ENCODE peak calls at places on chromosomes 5 and 9, in six cellular contexts. One of them, this sample, is unnamed.

GRCh38 chr5:88885043-88885442 is 2.1 kb upstream of the MEF2C start:
- DNase-seq in aorta: no peak
- DNase-seq in colonic mucosa: no peak
- DNase-seq in CD8-positive, alpha-beta memory T cell: no peak
- DNase-seq in heart left ventricle: no peak
- DNase-seq in IMR-90: no peak
- DNase-seq in this sample: no peak

GRCh38 chr5:76755779-76756637 is 40.1 kb downstream of the F2R start:
- DNase-seq in aorta: no peak
- DNase-seq in heart left ventricle: no peak
- DNase-seq in CD8-positive, alpha-beta memory T cell: no peak
- DNase-seq in IMR-90: no peak
- DNase-seq in colonic mucosa: no peak
- DNase-seq in this sample: no peak

GRCh38 chr9:16626577-16627130 is 243.8 kb downstream of the BNC2 start:
- DNase-seq in colonic mucosa: no peak
- DNase-seq in heart left ventricle: peak
- DNase-seq in IMR-90: peak
- DNase-seq in CD8-positive, alpha-beta memory T cell: no peak
- DNase-seq in aorta: no peak
- DNase-seq in this sample: peak

GRCh38 chr5:124746916-124747769 is 704 bp upstream of the ZNF608 start:
- DNase-seq in aorta: peak
- DNase-seq in colonic mucosa: peak
- DNase-seq in heart left ventricle: peak
- DNase-seq in IMR-90: peak
- DNase-seq in CD8-positive, alpha-beta memory T cell: no peak
- DNase-seq in this sample: peak

GRCh38 chr5:133325834-133326233 is 274.0 kb downstream of the HSPA4 start:
- DNase-seq in heart left ventricle: no peak
- DNase-seq in colonic mucosa: no peak
- DNase-seq in CD8-positive, alpha-beta memory T cell: no peak
- DNase-seq in aorta: peak
- DNase-seq in IMR-90: no peak
- DNase-seq in this sample: no peak

GRCh38 chr5:145778144-145778900 is 56.8 kb downstream of the PRELID2 start:
- DNase-seq in colonic mucosa: no peak
- DNase-seq in heart left ventricle: no peak
- DNase-seq in aorta: no peak
- DNase-seq in IMR-90: no peak
- DNase-seq in CD8-positive, alpha-beta memory T cell: no peak
- DNase-seq in this sample: no peak

GRCh38 chr5:94746731-94747124 is 128.3 kb downstream of the SLF1 start:
- DNase-seq in IMR-90: no peak
- DNase-seq in CD8-positive, alpha-beta memory T cell: no peak
- DNase-seq in heart left ventricle: no peak
- DNase-seq in aorta: no peak
- DNase-seq in colonic mucosa: no peak
- DNase-seq in this sample: no peak

GRCh38 chr9:137463194-137463930 is 4.2 kb upstream of the NSMF start:
- DNase-seq in CD8-positive, alpha-beta memory T cell: no peak
- DNase-seq in heart left ventricle: no peak
- DNase-seq in aorta: peak
- DNase-seq in IMR-90: no peak
- DNase-seq in colonic mucosa: no peak
- DNase-seq in this sample: no peak

GRCh38 chr9:110364451-110364850 is 26.8 kb upstream of the TXNDC8 start:
- DNase-seq in colonic mucosa: no peak
- DNase-seq in IMR-90: no peak
- DNase-seq in aorta: no peak
- DNase-seq in CD8-positive, alpha-beta memory T cell: no peak
- DNase-seq in heart left ventricle: no peak
- DNase-seq in this sample: no peak

GRCh38 chr5:12636209-12636608 is 732.0 kb upstream of the CTNND2 start:
- DNase-seq in CD8-positive, alpha-beta memory T cell: no peak
- DNase-seq in heart left ventricle: no peak
- DNase-seq in IMR-90: no peak
- DNase-seq in colonic mucosa: no peak
- DNase-seq in aorta: no peak
- DNase-seq in this sample: no peak

GRCh38 chr5:168528521-168529360 is at the start of gene FBLL1:
- DNase-seq in colonic mucosa: no peak
- DNase-seq in IMR-90: peak
- DNase-seq in CD8-positive, alpha-beta memory T cell: no peak
- DNase-seq in heart left ventricle: no peak
- DNase-seq in aorta: no peak
- DNase-seq in this sample: peak

GRCh38 chr5:127960126-127960744 is 123.3 kb upstream of the SLC12A2 start:
- DNase-seq in heart left ventricle: no peak
- DNase-seq in colonic mucosa: no peak
- DNase-seq in CD8-positive, alpha-beta memory T cell: no peak
- DNase-seq in aorta: no peak
- DNase-seq in IMR-90: peak
- DNase-seq in this sample: no peak

GRCh38 chr5:159451197-159452052 is 121.1 kb upstream of the IL12B start:
- DNase-seq in CD8-positive, alpha-beta memory T cell: no peak
- DNase-seq in colonic mucosa: no peak
- DNase-seq in heart left ventricle: peak
- DNase-seq in aorta: no peak
- DNase-seq in IMR-90: peak
- DNase-seq in this sample: peak

GRCh38 chr5:181056431-181056830 is 16.4 kb downstream of the BTNL9 start:
- DNase-seq in aorta: no peak
- DNase-seq in IMR-90: no peak
- DNase-seq in CD8-positive, alpha-beta memory T cell: no peak
- DNase-seq in colonic mucosa: no peak
- DNase-seq in heart left ventricle: no peak
- DNase-seq in this sample: no peak

GRCh38 chr5:8341416-8341815 is 472.5 kb downstream of the MTRR start:
- DNase-seq in IMR-90: no peak
- DNase-seq in aorta: no peak
- DNase-seq in CD8-positive, alpha-beta memory T cell: no peak
- DNase-seq in colonic mucosa: no peak
- DNase-seq in heart left ventricle: no peak
- DNase-seq in this sample: no peak

GRCh38 chr5:8340261-8340660 is 471.3 kb downstream of the MTRR start:
- DNase-seq in aorta: no peak
- DNase-seq in heart left ventricle: no peak
- DNase-seq in IMR-90: no peak
- DNase-seq in colonic mucosa: no peak
- DNase-seq in CD8-positive, alpha-beta memory T cell: no peak
- DNase-seq in this sample: no peak

DNA sequence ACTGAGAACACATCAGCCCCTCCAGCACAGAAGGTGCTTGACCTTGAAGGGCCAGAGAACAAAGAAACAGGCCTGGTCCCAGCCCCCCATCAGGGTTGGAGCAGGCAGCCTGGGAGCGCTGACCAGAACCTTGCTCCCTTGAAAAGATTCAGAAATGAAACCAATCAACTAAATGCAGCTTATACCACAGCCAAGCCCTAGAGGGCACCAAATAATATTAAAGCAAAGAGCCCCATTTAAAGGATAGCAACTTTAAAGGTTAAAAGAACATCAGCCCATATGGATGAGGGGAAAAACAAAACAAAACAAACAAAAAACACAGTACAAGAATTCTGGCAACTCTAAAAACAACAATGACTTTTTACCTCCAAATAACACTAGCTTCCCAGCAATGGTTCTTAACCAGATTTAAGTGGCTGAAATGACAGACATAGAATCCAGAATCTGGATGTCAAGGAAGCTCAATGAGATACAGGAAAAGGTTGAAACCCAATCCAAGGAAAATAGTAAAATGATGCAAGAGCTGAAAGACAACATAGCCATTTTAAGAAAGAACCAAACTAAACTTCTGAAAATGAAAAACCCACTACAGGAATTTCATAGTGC is 471.9 kb downstream of the MTRR start:
- DNase-seq in aorta: no peak
- DNase-seq in colonic mucosa: no peak
- DNase-seq in IMR-90: peak
- DNase-seq in CD8-positive, alpha-beta memory T cell: no peak
- DNase-seq in heart left ventricle: no peak
- DNase-seq in this sample: peak
- H3K4me3 ChIP-seq in aorta: no peak
- H3K4me3 ChIP-seq in colonic mucosa: no peak
- H3K4me3 ChIP-seq in IMR-90: no peak
- H3K4me3 ChIP-seq in CD8-positive, alpha-beta memory T cell: no peak
- H3K4me3 ChIP-seq in heart left ventricle: no peak
- H3K4me3 ChIP-seq in this sample: no peak

DNA sequence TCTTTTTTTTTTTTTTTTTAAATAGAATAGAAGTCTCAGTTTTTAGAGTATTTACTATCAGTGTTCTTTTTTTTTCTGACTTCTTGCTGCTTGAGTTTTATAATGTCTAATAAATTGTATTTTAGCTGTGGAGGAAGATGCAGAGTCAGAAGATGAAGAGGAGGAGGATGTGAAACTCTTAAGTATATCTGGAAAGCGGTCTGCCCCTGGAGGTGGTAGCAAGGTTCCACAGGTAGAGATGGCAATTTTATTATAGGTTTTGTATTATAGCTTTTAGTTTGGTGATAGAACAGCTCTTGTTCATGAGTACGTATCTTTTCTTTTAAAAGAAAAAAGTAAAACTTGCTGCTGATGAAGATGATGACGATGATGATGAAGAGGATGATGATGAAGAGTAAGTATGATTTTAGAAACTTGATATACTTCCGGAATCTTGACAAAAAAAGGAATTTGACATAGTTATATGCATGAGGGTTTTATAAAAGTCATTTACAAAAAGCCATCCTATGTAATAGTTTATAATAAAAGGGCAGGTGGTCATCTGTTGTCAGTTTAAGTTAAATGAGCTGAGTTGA is 5.0 kb downstream of the NPM1 start:
- DNase-seq in CD8-positive, alpha-beta memory T cell: no peak
- DNase-seq in aorta: no peak
- DNase-seq in heart left ventricle: no peak
- DNase-seq in colonic mucosa: no peak
- DNase-seq in IMR-90: no peak
- DNase-seq in this sample: no peak
- H3K4me3 ChIP-seq in CD8-positive, alpha-beta memory T cell: no peak
- H3K4me3 ChIP-seq in aorta: no peak
- H3K4me3 ChIP-seq in heart left ventricle: no peak
- H3K4me3 ChIP-seq in colonic mucosa: no peak
- H3K4me3 ChIP-seq in IMR-90: no peak
- H3K4me3 ChIP-seq in this sample: no peak

GRCh38 chr9:91803143-91803940 is 146.7 kb downstream of the ROR2 start:
- DNase-seq in colonic mucosa: no peak
- DNase-seq in aorta: peak
- DNase-seq in heart left ventricle: no peak
- DNase-seq in IMR-90: peak
- DNase-seq in CD8-positive, alpha-beta memory T cell: no peak
- DNase-seq in this sample: no peak
- H3K4me3 ChIP-seq in colonic mucosa: no peak
- H3K4me3 ChIP-seq in aorta: no peak
- H3K4me3 ChIP-seq in heart left ventricle: no peak
- H3K4me3 ChIP-seq in IMR-90: no peak
- H3K4me3 ChIP-seq in CD8-positive, alpha-beta memory T cell: no peak
- H3K4me3 ChIP-seq in this sample: no peak

GRCh38 chr5:31194892-31195291 is 1.4 kb downstream of the CDH6 start:
- DNase-seq in IMR-90: peak
- DNase-seq in heart left ventricle: no peak
- DNase-seq in colonic mucosa: no peak
- DNase-seq in CD8-positive, alpha-beta memory T cell: no peak
- DNase-seq in aorta: no peak
- DNase-seq in this sample: no peak
- H3K4me3 ChIP-seq in IMR-90: peak
- H3K4me3 ChIP-seq in heart left ventricle: peak
- H3K4me3 ChIP-seq in colonic mucosa: peak
- H3K4me3 ChIP-seq in CD8-positive, alpha-beta memory T cell: no peak
- H3K4me3 ChIP-seq in aorta: peak
- H3K4me3 ChIP-seq in this sample: peak

GRCh38 chr5:178116406-178116885 is 3.1 kb downstream of the N4BP3 start:
- DNase-seq in aorta: no peak
- DNase-seq in heart left ventricle: no peak
- DNase-seq in CD8-positive, alpha-beta memory T cell: peak
- DNase-seq in IMR-90: no peak
- DNase-seq in colonic mucosa: no peak
- DNase-seq in this sample: no peak

GRCh38 chr5:178117911-178118310 is 4.6 kb downstream of the N4BP3 start:
- DNase-seq in CD8-positive, alpha-beta memory T cell: no peak
- DNase-seq in colonic mucosa: no peak
- DNase-seq in aorta: peak
- DNase-seq in heart left ventricle: no peak
- DNase-seq in IMR-90: no peak
- DNase-seq in this sample: no peak

GRCh38 chr5:178115835-178116405 is 2.6 kb downstream of the N4BP3 start:
- DNase-seq in IMR-90: no peak
- DNase-seq in CD8-positive, alpha-beta memory T cell: peak
- DNase-seq in aorta: peak
- DNase-seq in colonic mucosa: no peak
- DNase-seq in heart left ventricle: no peak
- DNase-seq in this sample: no peak

GRCh38 chr5:178119915-178120660 is 6.8 kb downstream of the N4BP3 start:
- DNase-seq in IMR-90: no peak
- DNase-seq in colonic mucosa: no peak
- DNase-seq in heart left ventricle: no peak
- DNase-seq in CD8-positive, alpha-beta memory T cell: no peak
- DNase-seq in aorta: peak
- DNase-seq in this sample: no peak

DNA sequence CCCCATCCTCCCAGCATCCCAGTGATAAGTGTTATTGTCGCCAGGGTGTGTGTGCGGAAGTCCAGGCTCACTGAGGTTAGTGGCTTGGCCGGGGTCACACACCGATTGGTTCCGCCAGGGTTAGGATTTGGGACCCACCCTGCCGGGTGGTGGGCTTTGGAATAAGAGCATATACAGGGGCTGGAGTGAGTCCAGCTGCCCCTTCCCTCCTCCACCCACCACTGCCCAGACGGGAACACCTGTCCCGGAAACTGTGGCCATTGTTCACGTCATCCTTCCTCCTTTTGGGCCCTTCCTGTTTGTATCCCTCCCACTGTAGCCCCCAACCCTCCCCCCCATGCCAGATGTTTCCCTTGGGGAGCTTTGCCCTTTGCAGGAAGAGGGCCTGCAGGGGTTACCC is 5.0 kb downstream of the N4BP3 start:
- DNase-seq in IMR-90: no peak
- DNase-seq in colonic mucosa: no peak
- DNase-seq in CD8-positive, alpha-beta memory T cell: no peak
- DNase-seq in aorta: peak
- DNase-seq in heart left ventricle: no peak
- DNase-seq in this sample: no peak
- H3K4me3 ChIP-seq in IMR-90: no peak
- H3K4me3 ChIP-seq in colonic mucosa: no peak
- H3K4me3 ChIP-seq in CD8-positive, alpha-beta memory T cell: no peak
- H3K4me3 ChIP-seq in aorta: no peak
- H3K4me3 ChIP-seq in heart left ventricle: no peak
- H3K4me3 ChIP-seq in this sample: no peak

GRCh38 chr5:143145388-143145787 is 258.1 kb downstream of the NR3C1 start:
- DNase-seq in aorta: no peak
- DNase-seq in colonic mucosa: no peak
- DNase-seq in CD8-positive, alpha-beta memory T cell: no peak
- DNase-seq in IMR-90: no peak
- DNase-seq in heart left ventricle: no peak
- DNase-seq in this sample: no peak
- H3K4me3 ChIP-seq in aorta: no peak
- H3K4me3 ChIP-seq in colonic mucosa: no peak
- H3K4me3 ChIP-seq in CD8-positive, alpha-beta memory T cell: no peak
- H3K4me3 ChIP-seq in IMR-90: no peak
- H3K4me3 ChIP-seq in heart left ventricle: no peak
- H3K4me3 ChIP-seq in this sample: no peak

GRCh38 chr5:157361865-157362465 is 96.0 kb downstream of the CYFIP2 start:
- DNase-seq in heart left ventricle: no peak
- DNase-seq in colonic mucosa: no peak
- DNase-seq in aorta: no peak
- DNase-seq in IMR-90: peak
- DNase-seq in CD8-positive, alpha-beta memory T cell: no peak
- DNase-seq in this sample: no peak
- H3K4me3 ChIP-seq in heart left ventricle: no peak
- H3K4me3 ChIP-seq in colonic mucosa: no peak
- H3K4me3 ChIP-seq in aorta: no peak
- H3K4me3 ChIP-seq in IMR-90: no peak
- H3K4me3 ChIP-seq in CD8-positive, alpha-beta memory T cell: no peak
- H3K4me3 ChIP-seq in this sample: no peak

GRCh38 chr5:68287631-68287975 is 72.0 kb downstream of the PIK3R1 start:
- DNase-seq in aorta: no peak
- DNase-seq in colonic mucosa: no peak
- DNase-seq in IMR-90: no peak
- DNase-seq in heart left ventricle: no peak
- DNase-seq in CD8-positive, alpha-beta memory T cell: no peak
- DNase-seq in this sample: no peak
- H3K4me3 ChIP-seq in aorta: no peak
- H3K4me3 ChIP-seq in colonic mucosa: peak
- H3K4me3 ChIP-seq in IMR-90: no peak
- H3K4me3 ChIP-seq in heart left ventricle: peak
- H3K4me3 ChIP-seq in CD8-positive, alpha-beta memory T cell: peak
- H3K4me3 ChIP-seq in this sample: peak

This sample was measured in astrocyte of the cerebellum.